ENCODE peak calls at places on chromosomes 6 and 20, in four cellular contexts. Y is GM12878, T is adrenal gland, P is fibroblast of the aortic adventitia. F is an unnamed sample.

GRCh38 chr6:42532038-42532669 is 31.7 kb upstream of the UBR2 start:
- DNase-seq in Y (no peak), T (peak), P (peak), F (peak)

GRCh38 chr6:12941422-12941821 is 224.9 kb downstream of the PHACTR1 start:
- DNase-seq in Y (no peak), T (peak), P (no peak), F (peak)

GRCh38 chr6:43911625-43912577 is 141.9 kb downstream of the VEGFA start:
- DNase-seq in Y (no peak), T (no peak), P (no peak), F (no peak)

GRCh38 chr6:147287869-147288271 is 83.7 kb downstream of the STXBP5 start:
- DNase-seq in Y (no peak), T (peak), P (peak), F (peak)

GRCh38 chr6:70566751-70567382 is at the start of gene SDHAF4:
- DNase-seq in Y (peak), T (peak), P (peak), F (peak)

GRCh38 chr20:56827763-56828162 is 198.7 kb downstream of the TFAP2C start:
- DNase-seq in Y (no peak), T (no peak), P (no peak), F (no peak)

GRCh38 chr6:155530219-155530834 is 74.7 kb upstream of the NOX3 start:
- DNase-seq in Y (no peak), T (peak), P (peak), F (peak)

GRCh38 chr6:23637296-23637695 is 488.7 kb upstream of the NRSN1 start:
- DNase-seq in Y (no peak), T (no peak), P (no peak), F (no peak)

GRCh38 chr20:39048000-39048696 is 86.0 kb downstream of the DHX35 start:
- DNase-seq in Y (peak), T (peak), P (peak), F (peak)

GRCh38 chr6:168072730-168073129 is 6.3 kb downstream of the FRMD1 start:
- DNase-seq in Y (no peak), T (no peak), P (no peak), F (no peak)

GRCh38 chr6:152458648-152459047 is 178.5 kb downstream of the SYNE1 start:
- DNase-seq in Y (no peak), T (no peak), P (peak), F (peak)

GRCh38 chr20:9506337-9506821 is 8.0 kb upstream of the LAMP5 start:
- DNase-seq in Y (no peak), T (no peak), P (no peak), F (no peak)
- H3K4me3 ChIP-seq in Y (peak), T (no peak), P (no peak), F (no peak)

DNA sequence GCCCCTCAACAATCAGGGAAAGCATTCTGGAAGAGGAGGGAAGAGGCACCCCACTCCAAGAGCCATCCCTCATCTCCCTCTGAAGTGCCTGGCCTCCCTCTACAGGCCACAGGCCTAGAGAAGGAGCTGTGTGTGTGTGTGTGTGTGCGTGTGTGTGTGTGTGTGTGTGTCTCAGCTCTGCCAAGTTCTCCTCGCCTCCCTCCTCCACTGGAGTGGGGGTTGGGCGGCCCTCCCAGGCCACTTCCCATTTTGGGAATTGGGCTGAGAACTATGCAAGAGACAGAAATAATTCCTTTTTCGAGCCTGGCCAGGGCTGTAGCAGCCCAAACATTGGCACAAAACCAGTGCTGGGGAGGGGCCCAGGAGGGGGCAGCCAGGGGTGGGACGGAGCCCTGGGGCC is 35.7 kb downstream of the KCNB1 start:
- DNase-seq in Y (no peak), T (peak), P (peak), F (peak)
- TF ChIP-seq CTCF in Y (no peak), T (no peak), P (peak), F (no peak)

GRCh38 chr6:116514103-116514502 is 2.7 kb downstream of the CALHM5 start:
- DNase-seq in Y (no peak), T (no peak), P (no peak), F (no peak)
- H3K4me3 ChIP-seq in Y (no peak), T (no peak), P (peak), F (no peak)

GRCh38 chr6:125192610-125192930 is 39.0 kb downstream of the TPD52L1 start:
- DNase-seq in Y (no peak), T (no peak), P (no peak), F (no peak)
- TF ChIP-seq CTCF in Y (no peak), T (peak), P (no peak), F (no peak)

F was measured in cardiac fibroblast.